ENCODE peak calls at places on chromosome 6, in five cellular contexts. One of them, this sample, is unnamed.

GRCh38 chr6:38713812-38714211 is 1.3 kb upstream of the DNAH8 start:
- DNase-seq in bronchial epithelial cell: peak; percentile 67
- DNase-seq in endothelial cell: no peak
- DNase-seq in cardiac muscle cell: no peak
- DNase-seq in stromal cell of bone marrow: no peak
- DNase-seq in this sample: no peak

GRCh38 chr6:8131265-8131897 is 29.0 kb upstream of the EEF1E1 start:
- DNase-seq in stromal cell of bone marrow: peak; percentile 59
- DNase-seq in bronchial epithelial cell: peak; percentile 52
- DNase-seq in endothelial cell: peak; percentile 74
- DNase-seq in cardiac muscle cell: peak; percentile 81
- DNase-seq in this sample: peak; percentile 66

GRCh38 chr6:47729019-47729418 is 30.6 kb downstream of the ADGRF4 start:
- DNase-seq in cardiac muscle cell: no peak
- DNase-seq in stromal cell of bone marrow: no peak
- DNase-seq in bronchial epithelial cell: peak; percentile 97
- DNase-seq in endothelial cell: no peak
- DNase-seq in this sample: no peak

GRCh38 chr6:134663800-134664535 is 285.9 kb downstream of the ALDH8A1 start:
- DNase-seq in stromal cell of bone marrow: no peak
- DNase-seq in endothelial cell: no peak
- DNase-seq in bronchial epithelial cell: no peak
- DNase-seq in cardiac muscle cell: no peak
- DNase-seq in this sample: no peak

GRCh38 chr6:27605401-27606342 is 132.8 kb upstream of the ZNF184 start:
- DNase-seq in cardiac muscle cell: peak; percentile 62
- DNase-seq in stromal cell of bone marrow: no peak
- DNase-seq in endothelial cell: peak; percentile 66
- DNase-seq in bronchial epithelial cell: peak; percentile 71
- DNase-seq in this sample: no peak

GRCh38 chr6:156395276-156395675 is 381.9 kb upstream of the ARID1B start:
- DNase-seq in stromal cell of bone marrow: no peak
- DNase-seq in bronchial epithelial cell: peak; percentile 46
- DNase-seq in endothelial cell: no peak
- DNase-seq in cardiac muscle cell: no peak
- DNase-seq in this sample: no peak

GRCh38 chr6:144460224-144461095 is 175.3 kb downstream of the UTRN start:
- DNase-seq in cardiac muscle cell: no peak
- DNase-seq in endothelial cell: no peak
- DNase-seq in bronchial epithelial cell: no peak
- DNase-seq in stromal cell of bone marrow: no peak
- DNase-seq in this sample: no peak

GRCh38 chr6:157374889-157375443 is 6.0 kb upstream of the ZDHHC14 start:
- DNase-seq in cardiac muscle cell: no peak
- DNase-seq in endothelial cell: no peak
- DNase-seq in bronchial epithelial cell: no peak
- DNase-seq in stromal cell of bone marrow: no peak
- DNase-seq in this sample: no peak

GRCh38 chr6:46963039-46963438 is 41.3 kb upstream of the ADGRF5 start:
- DNase-seq in stromal cell of bone marrow: no peak
- DNase-seq in endothelial cell: no peak
- DNase-seq in bronchial epithelial cell: no peak
- DNase-seq in cardiac muscle cell: no peak
- DNase-seq in this sample: no peak

GRCh38 chr6:40362859-40363258 is 224.3 kb downstream of the LRFN2 start:
- DNase-seq in bronchial epithelial cell: no peak
- DNase-seq in cardiac muscle cell: no peak
- DNase-seq in endothelial cell: no peak
- DNase-seq in stromal cell of bone marrow: no peak
- DNase-seq in this sample: no peak

This sample was measured in iPS DF 6.9.